ENCODE peak calls at places on chromosomes 1 and 21, in seven cellular contexts. L is endodermal cell, W is breast epithelium, Q is A549, D is left ventricle myocardium inferior, U is NB4, B is prostate gland. H is an unnamed sample.

GRCh38 chr1:157209514-157209913 is 71.3 kb upstream of the ETV3 start:
- DNase-seq in L (peak; percentile 23), W (no peak), Q (no peak), D (no peak), U (no peak), B (no peak), H (no peak)

GRCh38 chr1:226891846-226892533 is 21.6 kb downstream of the PSEN2 start:
- DNase-seq in L (no peak), W (no peak), Q (no peak), D (no peak), U (no peak), B (no peak), H (peak; percentile 53)

GRCh38 chr1:1052003-1052840 is 21.9 kb downstream of the RNF223 start:
- DNase-seq in L (no peak), W (no peak), Q (no peak), D (no peak), U (no peak), B (no peak), H (no peak)

GRCh38 chr1:229223498-229223897 is 47.4 kb upstream of the RAB4A start:
- DNase-seq in L (no peak), W (no peak), Q (no peak), D (no peak), U (no peak), B (no peak), H (no peak)

GRCh38 chr1:23419180-23419579 is 5.4 kb downstream of the TCEA3 start:
- DNase-seq in L (peak; percentile 88), W (no peak), Q (no peak), D (no peak), U (no peak), B (no peak), H (no peak)

GRCh38 chr1:36124404-36125128 is 456 bp downstream of the COL8A2 start:
- DNase-seq in L (no peak), W (no peak), Q (no peak), D (no peak), U (no peak), B (no peak), H (no peak)

GRCh38 chr1:202621446-202621845 is 88.8 kb downstream of the SYT2 start:
- DNase-seq in L (no peak), W (no peak), Q (no peak), D (no peak), U (no peak), B (no peak), H (no peak)

GRCh38 chr1:149995927-149996326 is 14.6 kb downstream of the OTUD7B start:
- DNase-seq in L (no peak), W (no peak), Q (no peak), D (no peak), U (no peak), B (peak; percentile 44), H (peak; percentile 85)

DNA sequence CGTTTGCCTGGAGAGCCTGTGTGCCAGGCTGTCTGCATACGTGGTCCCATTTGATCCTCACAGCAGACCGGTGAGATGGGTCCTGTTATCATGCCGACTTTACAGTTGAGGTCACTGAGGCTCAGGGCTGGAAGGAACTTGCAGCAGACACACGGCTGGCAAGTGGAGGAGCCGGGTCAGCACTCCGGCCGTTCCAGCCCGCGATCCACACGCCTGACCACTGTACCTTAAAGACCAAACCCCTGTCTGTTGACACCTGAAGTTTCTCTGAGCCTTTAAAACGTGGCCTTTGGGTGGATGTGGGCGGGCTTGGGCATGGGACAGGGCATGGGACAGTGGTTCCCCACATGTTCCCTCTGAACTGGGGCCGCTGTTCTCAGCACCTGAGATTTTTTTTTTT is 171.5 kb upstream of the TMEM51 start:
- DNase-seq in L (no peak), W (no peak), Q (no peak), D (no peak), U (no peak), B (no peak), H (no peak)
- TF ChIP-seq CTCF in L (no peak), W (no peak), Q (no peak), D (no peak), U (no peak), B (no peak), H (no peak)

GRCh38 chr1:160578694-160579191 is 553 bp downstream of the CD84 start:
- DNase-seq in L (no peak), W (no peak), Q (no peak), D (no peak), U (peak; percentile 15), B (no peak), H (no peak)
- H3K4me3 ChIP-seq in L (no peak overlapping the region), W (peak overlapping the region; percentile 13), Q (no peak overlapping the region), D (peak overlapping the region; percentile 18), U (peak overlapping the region; percentile 69), B (no peak overlapping the region), H (no peak overlapping the region)

GRCh38 chr1:239084459-239085080 is 301.8 kb upstream of the CHRM3 start:
- DNase-seq in L (no peak), W (no peak), Q (no peak), D (no peak), U (peak; percentile 4), B (no peak), H (no peak)
- TF ChIP-seq CTCF in L (peak; percentile 21), W (no peak), Q (no peak), D (no peak), U (peak; percentile 4), B (no peak), H (no peak)

GRCh38 chr21:33231526-33231925 is 1.8 kb downstream of the IFNAR2 start:
- DNase-seq in L (no peak), W (no peak), Q (no peak), D (no peak), U (no peak), B (no peak), H (no peak)
- H3K4me3 ChIP-seq in L (peak overlapping the region; percentile 90), W (no peak overlapping the region), Q (peak overlapping the region; percentile 78), D (peak overlapping the region; percentile 99), U (peak overlapping the region; percentile 80), B (no peak overlapping the region), H (no peak overlapping the region)

GRCh38 chr1:64378826-64379225 is 91.1 kb upstream of the CACHD1 start:
- DNase-seq in L (peak; percentile 73), W (no peak), Q (no peak), D (no peak), U (no peak), B (no peak), H (peak; percentile 43)
- TF ChIP-seq CTCF in L (peak; percentile 69), W (no peak), Q (peak; percentile 27), D (peak; percentile 37), U (no peak), B (no peak), H (peak; percentile 24)

GRCh38 chr1:204437796-204438570 is 26.4 kb upstream of the PPP1R15B start:
- DNase-seq in L (peak; percentile 50), W (no peak), Q (no peak), D (no peak), U (no peak), B (no peak), H (no peak)
- H3K4me3 ChIP-seq in L (no peak overlapping the region), W (no peak overlapping the region), Q (no peak overlapping the region), D (no peak overlapping the region), U (no peak overlapping the region), B (no peak overlapping the region), H (no peak overlapping the region)

DNA sequence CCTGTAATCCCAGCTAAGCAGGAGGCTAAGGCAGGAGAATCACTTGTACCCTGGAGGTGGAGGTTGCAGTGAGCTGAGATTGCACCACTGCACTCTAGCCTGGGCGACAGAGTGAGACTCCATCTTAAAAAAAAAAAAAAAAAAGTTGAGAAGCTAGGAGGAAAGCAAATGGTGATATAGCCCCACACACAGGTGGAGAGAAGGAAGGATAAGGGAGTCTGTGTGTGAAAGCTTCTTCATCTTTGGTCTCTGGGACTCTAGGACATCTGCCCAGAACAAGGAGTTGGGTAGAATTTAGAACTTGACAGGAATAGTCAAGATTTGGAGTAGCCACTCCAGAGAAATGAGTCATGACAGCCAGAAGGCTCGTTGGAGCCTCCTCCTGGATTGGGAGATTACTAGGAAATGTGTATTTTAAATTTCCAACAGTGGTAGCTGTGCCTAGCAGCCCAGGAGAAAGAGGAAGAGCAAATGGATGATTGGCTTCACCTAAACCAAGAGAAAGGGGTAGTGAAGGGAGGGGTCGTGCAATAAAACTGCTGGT is 19.9 kb downstream of the NPL start:
- DNase-seq in L (no peak), W (no peak), Q (no peak), D (no peak), U (no peak), B (no peak), H (no peak)
- TF ChIP-seq CTCF in L (peak; percentile 11), W (no peak), Q (no peak), D (no peak), U (no peak), B (no peak), H (no peak)

DNA sequence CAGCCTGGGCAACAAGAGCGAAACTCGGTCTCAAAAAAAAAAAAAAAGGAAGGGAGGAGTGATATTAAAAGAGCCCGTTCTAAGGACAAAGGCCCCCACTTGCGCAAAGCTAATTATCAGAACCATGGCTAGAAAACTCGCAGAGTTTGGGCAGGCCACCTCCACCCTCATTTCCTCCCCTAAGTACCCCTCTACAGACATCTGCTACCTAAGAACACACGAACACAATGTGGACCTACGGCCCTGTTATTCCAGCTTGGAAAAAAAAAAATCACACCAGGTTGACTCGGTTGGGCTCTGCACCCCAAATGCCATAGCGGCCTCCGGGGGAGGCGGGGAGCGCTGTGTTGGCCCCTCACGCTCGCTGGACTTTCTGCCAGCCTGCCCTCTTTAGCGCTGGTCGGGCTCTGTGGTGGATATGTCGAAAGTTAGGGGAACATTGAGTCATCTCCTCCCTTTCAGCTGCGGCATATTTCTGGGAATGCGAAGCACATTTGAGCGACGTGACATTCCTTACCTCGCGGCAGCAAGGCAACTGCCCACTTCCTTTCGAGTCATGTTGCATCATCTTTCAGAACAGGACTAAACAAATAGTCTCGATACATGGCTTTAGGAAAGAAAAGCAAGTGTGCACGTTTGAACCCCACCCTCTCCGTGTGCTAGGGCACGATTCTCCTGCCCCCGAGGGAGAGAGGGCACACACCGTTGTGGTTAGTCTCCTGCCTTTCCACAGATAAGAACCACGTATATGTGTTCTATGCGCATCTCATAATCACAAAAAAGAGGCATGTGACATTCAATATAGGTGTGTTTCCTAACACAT is 106.1 kb upstream of the SLC45A1 start:
- DNase-seq in L (no peak), W (no peak), Q (peak; percentile 57), D (no peak), U (peak; percentile 91), B (no peak), H (peak; percentile 99)
- H3K4me3 ChIP-seq in L (no peak overlapping the region), W (no peak overlapping the region), Q (no peak overlapping the region), D (no peak overlapping the region), U (peak overlapping the region; percentile 49), B (no peak overlapping the region), H (no peak overlapping the region)